ENCODE peak calls at places on chromosome 2, in five cellular contexts. I is mesenchymal stem cell, M is neuronal stem cell, P is trophoblast cell, N is H1. F is an unnamed sample.

GRCh38 chr2:241942416-241943208 is 73.1 kb downstream of the RTP5 start:
- DNase-seq in N (no peak), P (no peak), M (no peak), I (no peak), F (peak; percentile 12)

GRCh38 chr2:85744771-85745601 is 8.8 kb upstream of the ATOH8 start:
- DNase-seq in M (no peak), I (peak; percentile 82), N (no peak), P (no peak), F (no peak)

GRCh38 chr2:120754067-120754960 is 18.6 kb downstream of the GLI2 start:
- DNase-seq in M (no peak), P (no peak), I (peak; percentile 65), N (no peak), F (no peak)

GRCh38 chr2:219968685-219969345 is 341.4 kb downstream of the SLC4A3 start:
- DNase-seq in P (no peak), N (no peak), I (no peak), M (no peak), F (no peak)

GRCh38 chr2:177754476-177754873 is 318.1 kb downstream of the PDE11A start:
- DNase-seq in P (no peak), N (no peak), I (peak; percentile 93), M (no peak), F (no peak)

GRCh38 chr2:241546771-241547498 is 11.6 kb upstream of the BOK start:
- DNase-seq in P (peak; percentile 40), I (peak; percentile 69), M (peak; percentile 65), N (no peak), F (peak; percentile 44)

GRCh38 chr2:63840081-63840784 is 1.5 kb upstream of the UGP2 start:
- DNase-seq in N (no peak), I (peak; percentile 14), M (peak; percentile 74), P (peak; percentile 51), F (no peak)

GRCh38 chr2:9430316-9431293 is 7.2 kb downstream of the CPSF3 start:
- DNase-seq in P (no peak), M (no peak), I (peak; percentile 62), N (no peak), F (no peak)

GRCh38 chr2:177147093-177147694 is 65.4 kb upstream of the HNRNPA3 start:
- DNase-seq in P (peak; percentile 79), M (no peak), I (peak; percentile 69), N (no peak), F (no peak)

GRCh38 chr2:152475982-152476381 is 141.0 kb downstream of the FMNL2 start:
- DNase-seq in M (no peak), P (no peak), N (no peak), I (no peak), F (no peak)

GRCh38 chr2:174039551-174040416 is 74.6 kb upstream of the SP3 start:
- DNase-seq in P (peak; percentile 95), M (peak; percentile 74), I (peak; percentile 97), N (peak; percentile 90), F (peak; percentile 87)
- H2AK5ac ChIP-seq in P (peak overlapping the region; percentile 77), M (no peak overlapping the region), I (peak overlapping the region; percentile 71), N (peak overlapping the region; percentile 3), F (no peak overlapping the region)

GRCh38 chr2:1992280-1992679 is 248.0 kb upstream of the PXDN start:
- DNase-seq in P (no peak), N (no peak), I (no peak), M (no peak), F (no peak)
- H2BK12ac ChIP-seq in P (no peak overlapping the region), N (no peak overlapping the region), I (no peak overlapping the region), M (no peak overlapping the region), F (no peak overlapping the region)

GRCh38 chr2:30363406-30363805 is 83.6 kb upstream of the LCLAT1 start:
- DNase-seq in N (no peak), M (no peak), P (no peak), I (no peak), F (no peak)

GRCh38 chr2:30359644-30360167 is 87.3 kb upstream of the LCLAT1 start:
- DNase-seq in P (peak; percentile 58), I (peak; percentile 62), M (no peak), N (no peak), F (no peak)

GRCh38 chr2:30362468-30363081 is 84.5 kb upstream of the LCLAT1 start:
- DNase-seq in P (peak; percentile 38), I (no peak), M (no peak), N (no peak), F (no peak)

GRCh38 chr2:30358822-30359221 is 88.2 kb upstream of the LCLAT1 start:
- DNase-seq in M (no peak), N (no peak), I (no peak), P (no peak), F (no peak)

DNA sequence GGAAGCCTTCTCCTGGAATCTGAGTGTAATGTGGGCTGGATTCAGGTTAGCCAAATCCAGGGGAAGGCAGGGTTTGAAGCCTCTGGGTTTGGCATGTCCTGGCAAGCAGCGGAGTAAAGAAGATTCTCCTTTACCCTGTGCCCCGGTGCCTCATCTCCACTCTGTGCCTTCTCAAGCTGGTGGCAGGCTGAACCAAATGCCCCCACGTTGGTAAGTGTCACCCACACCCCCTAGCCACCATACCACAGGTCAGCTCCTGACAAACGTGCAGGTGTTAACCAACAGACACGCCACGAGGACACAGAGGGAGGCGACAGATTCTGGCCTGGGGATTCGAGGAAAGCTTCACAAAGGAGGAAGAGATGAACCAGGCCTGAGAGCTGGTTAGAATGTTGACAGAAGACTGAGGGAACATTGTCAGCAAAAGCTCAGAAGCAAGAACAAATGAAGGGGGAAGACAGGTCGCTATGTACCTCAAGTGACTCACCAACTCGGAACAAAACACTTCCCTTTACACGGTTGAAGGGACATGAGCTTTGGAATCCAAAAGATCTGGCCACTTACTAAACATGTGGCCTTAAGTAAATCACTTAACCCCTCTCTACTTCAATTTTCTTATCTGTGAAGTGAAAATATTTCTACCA is 85.2 kb upstream of the LCLAT1 start:
- DNase-seq in N (no peak), P (peak; percentile 24), I (no peak), M (no peak), F (peak; percentile 18)
- H2AK5ac ChIP-seq in N (no peak overlapping the region), P (peak overlapping the region; percentile 6), I (peak overlapping the region; percentile 92), M (no peak overlapping the region), F (no peak overlapping the region)

DNA sequence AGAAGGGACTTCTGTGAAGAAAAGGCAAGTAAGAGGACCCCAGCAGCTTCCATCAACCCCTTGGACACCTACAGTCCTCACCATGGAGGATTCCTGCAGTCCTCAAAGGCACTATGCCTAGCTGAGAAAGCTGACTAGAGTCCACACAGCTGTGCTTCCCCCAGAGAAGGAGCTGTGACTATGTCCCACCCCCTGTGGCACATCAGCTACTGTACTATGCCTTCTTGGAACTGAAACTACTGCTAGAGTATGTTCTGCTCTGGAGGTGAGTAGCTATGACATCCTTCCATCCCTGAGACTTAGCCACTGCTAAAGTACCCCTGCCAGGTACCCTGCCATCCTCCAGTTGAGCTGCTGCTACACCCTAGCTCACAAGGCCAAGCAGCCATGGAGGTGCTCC is 690.2 kb upstream of the CHAC2 start:
- DNase-seq in I (no peak), M (no peak), P (no peak), N (no peak), F (no peak)
- H2BK12ac ChIP-seq in I (no peak overlapping the region), M (no peak overlapping the region), P (no peak overlapping the region), N (no peak overlapping the region), F (no peak overlapping the region)

GRCh38 chr2:191228861-191229260 is 16.3 kb upstream of the MYO1B start:
- DNase-seq in M (no peak), N (no peak), I (no peak), P (no peak), F (no peak)

GRCh38 chr2:191231995-191232394 is 13.2 kb upstream of the MYO1B start:
- DNase-seq in P (peak; percentile 21), N (no peak), I (peak; percentile 58), M (no peak), F (no peak)

GRCh38 chr2:191233533-191233932 is 11.7 kb upstream of the MYO1B start:
- DNase-seq in N (no peak), P (no peak), I (no peak), M (no peak), F (no peak)

GRCh38 chr2:191228333-191228732 is 16.9 kb upstream of the MYO1B start:
- DNase-seq in P (no peak), M (no peak), N (no peak), I (no peak), F (no peak)

GRCh38 chr2:191230174-191230573 is 15.0 kb upstream of the MYO1B start:
- DNase-seq in P (no peak), I (peak; percentile 92), N (no peak), M (no peak), F (no peak)
- H2AK5ac ChIP-seq in P (no peak overlapping the region), I (peak overlapping the region; percentile 31), N (no peak overlapping the region), M (no peak overlapping the region), F (no peak overlapping the region)

GRCh38 chr2:231187736-231188505 is 10.5 kb upstream of the ARMC9 start:
- DNase-seq in I (peak; percentile 89), P (peak; percentile 24), M (no peak), N (no peak), F (no peak)
- H2BK12ac ChIP-seq in I (peak overlapping the region; percentile 71), P (no peak overlapping the region), M (no peak overlapping the region), N (peak overlapping the region; percentile 60), F (no peak overlapping the region)

GRCh38 chr2:111702119-111702808 is 181.7 kb downstream of the ANAPC1 start:
- DNase-seq in P (peak; percentile 78), N (peak; percentile 85), I (peak; percentile 57), M (peak; percentile 38), F (peak; percentile 82)

GRCh38 chr2:111704246-111704645 is 179.7 kb downstream of the ANAPC1 start:
- DNase-seq in P (peak; percentile 13), I (peak; percentile 78), M (no peak), N (no peak), F (no peak)

GRCh38 chr2:111701798-111702118 is 182.2 kb downstream of the ANAPC1 start:
- DNase-seq in P (no peak), I (no peak), M (no peak), N (no peak), F (no peak)

GRCh38 chr2:111703759-111704158 is 180.2 kb downstream of the ANAPC1 start:
- DNase-seq in N (no peak), M (no peak), P (no peak), I (no peak), F (no peak)

DNA sequence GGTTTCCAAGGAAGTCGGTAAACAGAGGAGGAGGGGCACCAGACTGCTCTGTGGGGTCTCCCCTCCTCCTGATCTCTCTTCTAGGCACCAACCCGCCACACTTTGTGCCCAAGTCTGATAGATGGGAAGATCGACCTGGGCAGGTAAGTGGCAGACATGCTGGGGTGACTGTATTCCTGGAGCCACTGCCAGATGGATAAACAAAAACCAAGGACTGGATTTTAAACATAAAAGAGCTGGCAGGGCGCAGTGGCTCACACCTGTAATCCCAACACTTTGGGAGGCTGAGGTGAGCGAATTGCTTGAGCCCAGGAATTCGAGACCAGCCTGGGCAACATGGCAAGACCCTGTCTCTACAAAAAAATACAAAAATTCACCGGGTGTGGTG is 181.2 kb downstream of the ANAPC1 start:
- DNase-seq in N (no peak), M (no peak), P (no peak), I (no peak), F (no peak)
- H2AK5ac ChIP-seq in N (peak overlapping the region; percentile 98), M (peak overlapping the region; percentile 12), P (no peak overlapping the region), I (peak overlapping the region; percentile 82), F (no peak overlapping the region)